ENCODE peak calls at places on chromosomes 1 and 21, in seven cellular contexts. One of them, this sample, is unnamed.

GRCh38 chr1:217343907-217344306 is 287.0 kb downstream of the GPATCH2 start:
- DNase-seq in ELR: no peak
- DNase-seq in NCI-H345: peak
- DNase-seq in NCI-H2081: no peak
- DNase-seq in hypothalamus: no peak
- DNase-seq in C1 segment of cervical spinal cord: no peak
- DNase-seq in skeletal muscle cell: no peak
- DNase-seq in this sample: no peak

GRCh38 chr1:244354810-244355278 is 96.9 kb downstream of the ADSS2 start:
- DNase-seq in C1 segment of cervical spinal cord: no peak
- DNase-seq in skeletal muscle cell: no peak
- DNase-seq in NCI-H2081: no peak
- DNase-seq in hypothalamus: no peak
- DNase-seq in NCI-H345: no peak
- DNase-seq in ELR: peak
- DNase-seq in this sample: no peak

GRCh38 chr1:8691662-8692061 is 125.8 kb downstream of the RERE start:
- DNase-seq in NCI-H2081: no peak
- DNase-seq in NCI-H345: no peak
- DNase-seq in ELR: no peak
- DNase-seq in skeletal muscle cell: no peak
- DNase-seq in hypothalamus: no peak
- DNase-seq in C1 segment of cervical spinal cord: no peak
- DNase-seq in this sample: no peak

GRCh38 chr1:215631489-215631888 is 64.4 kb downstream of the KCTD3 start:
- DNase-seq in skeletal muscle cell: no peak
- DNase-seq in NCI-H2081: peak
- DNase-seq in ELR: peak
- DNase-seq in C1 segment of cervical spinal cord: no peak
- DNase-seq in NCI-H345: peak
- DNase-seq in hypothalamus: no peak
- DNase-seq in this sample: no peak

GRCh38 chr1:225201447-225201846 is 226.4 kb downstream of the LBR start:
- DNase-seq in hypothalamus: no peak
- DNase-seq in NCI-H345: no peak
- DNase-seq in skeletal muscle cell: no peak
- DNase-seq in NCI-H2081: no peak
- DNase-seq in C1 segment of cervical spinal cord: no peak
- DNase-seq in ELR: no peak
- DNase-seq in this sample: no peak

GRCh38 chr21:46065215-46065992 is 32.5 kb upstream of the COL6A2 start:
- DNase-seq in NCI-H2081: no peak
- DNase-seq in skeletal muscle cell: no peak
- DNase-seq in hypothalamus: no peak
- DNase-seq in C1 segment of cervical spinal cord: no peak
- DNase-seq in NCI-H345: no peak
- DNase-seq in ELR: peak
- DNase-seq in this sample: no peak

GRCh38 chr1:159862557-159862956 is at the start of gene VSIG8:
- DNase-seq in NCI-H345: no peak
- DNase-seq in hypothalamus: no peak
- DNase-seq in NCI-H2081: no peak
- DNase-seq in C1 segment of cervical spinal cord: no peak
- DNase-seq in ELR: no peak
- DNase-seq in skeletal muscle cell: no peak
- DNase-seq in this sample: no peak

GRCh38 chr1:52140633-52141512 is 1.0 kb upstream of the ZFYVE9 start:
- DNase-seq in NCI-H2081: no peak
- DNase-seq in C1 segment of cervical spinal cord: no peak
- DNase-seq in NCI-H345: peak
- DNase-seq in ELR: peak
- DNase-seq in skeletal muscle cell: no peak
- DNase-seq in hypothalamus: no peak
- DNase-seq in this sample: no peak

GRCh38 chr21:44756416-44757185 is 45.0 kb downstream of the UBE2G2 start:
- DNase-seq in hypothalamus: no peak
- DNase-seq in ELR: peak
- DNase-seq in skeletal muscle cell: no peak
- DNase-seq in C1 segment of cervical spinal cord: no peak
- DNase-seq in NCI-H345: no peak
- DNase-seq in NCI-H2081: no peak
- DNase-seq in this sample: no peak

GRCh38 chr1:201713093-201713810 is 115.7 kb upstream of the IPO9 start:
- DNase-seq in ELR: peak
- DNase-seq in skeletal muscle cell: peak
- DNase-seq in C1 segment of cervical spinal cord: peak
- DNase-seq in NCI-H2081: no peak
- DNase-seq in NCI-H345: no peak
- DNase-seq in hypothalamus: peak
- DNase-seq in this sample: no peak

GRCh38 chr1:153932071-153932592 is 9.4 kb upstream of the GATAD2B start:
- DNase-seq in C1 segment of cervical spinal cord: no peak
- DNase-seq in NCI-H345: no peak
- DNase-seq in NCI-H2081: no peak
- DNase-seq in hypothalamus: no peak
- DNase-seq in skeletal muscle cell: no peak
- DNase-seq in ELR: no peak
- DNase-seq in this sample: no peak

GRCh38 chr1:151251656-151252470 is 2.7 kb upstream of the PSMD4 start:
- DNase-seq in C1 segment of cervical spinal cord: peak
- DNase-seq in skeletal muscle cell: peak
- DNase-seq in ELR: peak
- DNase-seq in hypothalamus: no peak
- DNase-seq in NCI-H345: peak
- DNase-seq in NCI-H2081: peak
- DNase-seq in this sample: peak

GRCh38 chr1:41696381-41696780 is 211.9 kb upstream of the EDN2 start:
- DNase-seq in skeletal muscle cell: no peak
- DNase-seq in C1 segment of cervical spinal cord: no peak
- DNase-seq in NCI-H345: no peak
- DNase-seq in ELR: no peak
- DNase-seq in NCI-H2081: no peak
- DNase-seq in hypothalamus: no peak
- DNase-seq in this sample: no peak

GRCh38 chr1:14652840-14653239 is 54.4 kb downstream of the KAZN start:
- DNase-seq in NCI-H2081: no peak
- DNase-seq in hypothalamus: no peak
- DNase-seq in ELR: no peak
- DNase-seq in NCI-H345: no peak
- DNase-seq in skeletal muscle cell: no peak
- DNase-seq in C1 segment of cervical spinal cord: no peak
- DNase-seq in this sample: no peak

GRCh38 chr1:202237052-202237451 is 43.5 kb downstream of the LGR6 start:
- DNase-seq in NCI-H345: peak
- DNase-seq in NCI-H2081: peak
- DNase-seq in ELR: peak
- DNase-seq in C1 segment of cervical spinal cord: no peak
- DNase-seq in hypothalamus: no peak
- DNase-seq in skeletal muscle cell: no peak
- DNase-seq in this sample: no peak

GRCh38 chr1:221085712-221086111 is 206.5 kb downstream of the HLX start:
- DNase-seq in hypothalamus: no peak
- DNase-seq in skeletal muscle cell: no peak
- DNase-seq in NCI-H2081: no peak
- DNase-seq in C1 segment of cervical spinal cord: no peak
- DNase-seq in NCI-H345: no peak
- DNase-seq in ELR: no peak
- DNase-seq in this sample: no peak

GRCh38 chr1:226584164-226584563 is 35.6 kb downstream of the STUM start:
- DNase-seq in skeletal muscle cell: no peak
- DNase-seq in hypothalamus: no peak
- DNase-seq in C1 segment of cervical spinal cord: no peak
- DNase-seq in NCI-H345: no peak
- DNase-seq in ELR: no peak
- DNase-seq in NCI-H2081: no peak
- DNase-seq in this sample: no peak

GRCh38 chr1:167499106-167499505 is 19.2 kb downstream of the CD247 start:
- DNase-seq in NCI-H2081: no peak
- DNase-seq in NCI-H345: no peak
- DNase-seq in ELR: no peak
- DNase-seq in skeletal muscle cell: no peak
- DNase-seq in C1 segment of cervical spinal cord: no peak
- DNase-seq in hypothalamus: no peak
- DNase-seq in this sample: no peak

GRCh38 chr1:186531561-186532165 is 70.7 kb upstream of the PDC start:
- DNase-seq in NCI-H2081: no peak
- DNase-seq in ELR: peak
- DNase-seq in C1 segment of cervical spinal cord: no peak
- DNase-seq in skeletal muscle cell: no peak
- DNase-seq in NCI-H345: no peak
- DNase-seq in hypothalamus: no peak
- DNase-seq in this sample: no peak

GRCh38 chr1:6971048-6971447 is 185.8 kb downstream of the CAMTA1 start:
- DNase-seq in NCI-H2081: no peak
- DNase-seq in C1 segment of cervical spinal cord: no peak
- DNase-seq in ELR: no peak
- DNase-seq in skeletal muscle cell: no peak
- DNase-seq in hypothalamus: no peak
- DNase-seq in NCI-H345: no peak
- DNase-seq in this sample: no peak

GRCh38 chr1:247656475-247656874 is 23.1 kb downstream of the OR13G1 start:
- DNase-seq in C1 segment of cervical spinal cord: no peak
- DNase-seq in NCI-H345: no peak
- DNase-seq in hypothalamus: no peak
- DNase-seq in ELR: no peak
- DNase-seq in skeletal muscle cell: no peak
- DNase-seq in NCI-H2081: no peak
- DNase-seq in this sample: no peak

GRCh38 chr1:192086643-192087042 is 71.6 kb upstream of the RGS18 start:
- DNase-seq in NCI-H345: no peak
- DNase-seq in skeletal muscle cell: no peak
- DNase-seq in ELR: no peak
- DNase-seq in NCI-H2081: no peak
- DNase-seq in C1 segment of cervical spinal cord: no peak
- DNase-seq in hypothalamus: no peak
- DNase-seq in this sample: no peak

GRCh38 chr21:25939396-25939761 is 204.6 kb downstream of the GABPA start:
- DNase-seq in NCI-H2081: no peak
- DNase-seq in C1 segment of cervical spinal cord: no peak
- DNase-seq in ELR: no peak
- DNase-seq in NCI-H345: no peak
- DNase-seq in skeletal muscle cell: no peak
- DNase-seq in hypothalamus: no peak
- DNase-seq in this sample: no peak

GRCh38 chr1:23402286-23403037 is 22.1 kb downstream of the TCEA3 start:
- DNase-seq in NCI-H2081: no peak
- DNase-seq in ELR: no peak
- DNase-seq in NCI-H345: no peak
- DNase-seq in skeletal muscle cell: no peak
- DNase-seq in hypothalamus: no peak
- DNase-seq in C1 segment of cervical spinal cord: no peak
- DNase-seq in this sample: no peak

GRCh38 chr1:56993355-56993985 is 27.7 kb upstream of the C8B start:
- DNase-seq in hypothalamus: no peak
- DNase-seq in ELR: no peak
- DNase-seq in NCI-H2081: no peak
- DNase-seq in NCI-H345: no peak
- DNase-seq in C1 segment of cervical spinal cord: no peak
- DNase-seq in skeletal muscle cell: no peak
- DNase-seq in this sample: no peak

GRCh38 chr1:15696956-15697521 is 12.9 kb downstream of the PLEKHM2 start:
- DNase-seq in C1 segment of cervical spinal cord: peak
- DNase-seq in skeletal muscle cell: no peak
- DNase-seq in NCI-H2081: no peak
- DNase-seq in NCI-H345: no peak
- DNase-seq in ELR: no peak
- DNase-seq in hypothalamus: peak
- DNase-seq in this sample: no peak

GRCh38 chr1:109895720-109896504 is 14.7 kb upstream of the CSF1 start:
- DNase-seq in hypothalamus: no peak
- DNase-seq in NCI-H2081: no peak
- DNase-seq in ELR: peak
- DNase-seq in NCI-H345: no peak
- DNase-seq in C1 segment of cervical spinal cord: no peak
- DNase-seq in skeletal muscle cell: no peak
- DNase-seq in this sample: no peak

GRCh38 chr1:230117694-230118093 is 50.7 kb downstream of the GALNT2 start:
- DNase-seq in NCI-H2081: no peak
- DNase-seq in NCI-H345: no peak
- DNase-seq in skeletal muscle cell: no peak
- DNase-seq in C1 segment of cervical spinal cord: no peak
- DNase-seq in hypothalamus: no peak
- DNase-seq in ELR: no peak
- DNase-seq in this sample: no peak

GRCh38 chr21:29870814-29871213 is 69.0 kb downstream of the GRIK1 start:
- DNase-seq in hypothalamus: no peak
- DNase-seq in NCI-H345: no peak
- DNase-seq in skeletal muscle cell: no peak
- DNase-seq in C1 segment of cervical spinal cord: no peak
- DNase-seq in ELR: no peak
- DNase-seq in NCI-H2081: no peak
- DNase-seq in this sample: no peak

GRCh38 chr1:25694591-25695007 is 78.0 kb downstream of the MAN1C1 start:
- DNase-seq in NCI-H345: no peak
- DNase-seq in ELR: no peak
- DNase-seq in hypothalamus: no peak
- DNase-seq in C1 segment of cervical spinal cord: no peak
- DNase-seq in skeletal muscle cell: no peak
- DNase-seq in NCI-H2081: no peak
- DNase-seq in this sample: no peak

GRCh38 chr1:21324368-21325137 is 34.3 kb upstream of the ECE1 start:
- DNase-seq in ELR: peak
- DNase-seq in NCI-H345: no peak
- DNase-seq in hypothalamus: peak
- DNase-seq in C1 segment of cervical spinal cord: no peak
- DNase-seq in NCI-H2081: no peak
- DNase-seq in skeletal muscle cell: peak
- DNase-seq in this sample: no peak

GRCh38 chr1:46444466-46444865 is 45.2 kb upstream of the DMBX1 start:
- DNase-seq in ELR: no peak
- DNase-seq in C1 segment of cervical spinal cord: no peak
- DNase-seq in hypothalamus: no peak
- DNase-seq in skeletal muscle cell: no peak
- DNase-seq in NCI-H345: no peak
- DNase-seq in NCI-H2081: no peak
- DNase-seq in this sample: no peak

GRCh38 chr21:29302340-29302991 is 3.7 kb downstream of the BACH1 start:
- DNase-seq in NCI-H345: no peak
- DNase-seq in C1 segment of cervical spinal cord: no peak
- DNase-seq in hypothalamus: no peak
- DNase-seq in ELR: peak
- DNase-seq in skeletal muscle cell: no peak
- DNase-seq in NCI-H2081: no peak
- DNase-seq in this sample: no peak

GRCh38 chr1:41713557-41714327 is 205.0 kb downstream of the HIVEP3 start:
- DNase-seq in C1 segment of cervical spinal cord: no peak
- DNase-seq in NCI-H345: no peak
- DNase-seq in skeletal muscle cell: peak
- DNase-seq in hypothalamus: no peak
- DNase-seq in NCI-H2081: no peak
- DNase-seq in ELR: peak
- DNase-seq in this sample: no peak

GRCh38 chr1:150282558-150282958 is 204 bp downstream of the CIART start:
- DNase-seq in C1 segment of cervical spinal cord: no peak
- DNase-seq in NCI-H2081: peak
- DNase-seq in NCI-H345: no peak
- DNase-seq in skeletal muscle cell: no peak
- DNase-seq in hypothalamus: no peak
- DNase-seq in ELR: no peak
- DNase-seq in this sample: no peak

GRCh38 chr1:22861764-22862440 is 110.8 kb downstream of the LACTBL1 start:
- DNase-seq in ELR: peak
- DNase-seq in skeletal muscle cell: peak
- DNase-seq in C1 segment of cervical spinal cord: no peak
- DNase-seq in hypothalamus: peak
- DNase-seq in NCI-H345: no peak
- DNase-seq in NCI-H2081: peak
- DNase-seq in this sample: no peak